ENCODE peak calls at places on chromosomes 4 and X, in five cellular contexts. One of them, this sample, is unnamed.

GRCh38 chrX:55057691-55058249 is 17.1 kb upstream of the PAGE2B start:
- DNase-seq in GM23338: peak
- DNase-seq in heart right ventricle: no peak
- DNase-seq in astrocyte: no peak
- DNase-seq in choroid plexus epithelial cell: peak
- DNase-seq in this sample: no peak

GRCh38 chr4:100483796-100484195 is 34.0 kb downstream of the EMCN start:
- DNase-seq in GM23338: no peak
- DNase-seq in astrocyte: no peak
- DNase-seq in heart right ventricle: no peak
- DNase-seq in choroid plexus epithelial cell: no peak
- DNase-seq in this sample: no peak

GRCh38 chrX:106927023-106927422 is 6.8 kb downstream of the CLDN2 start:
- DNase-seq in GM23338: no peak
- DNase-seq in choroid plexus epithelial cell: no peak
- DNase-seq in heart right ventricle: no peak
- DNase-seq in astrocyte: no peak
- DNase-seq in this sample: no peak

GRCh38 chr4:39043697-39044363 is 11.6 kb upstream of the TMEM156 start:
- DNase-seq in choroid plexus epithelial cell: peak
- DNase-seq in GM23338: peak
- DNase-seq in heart right ventricle: no peak
- DNase-seq in astrocyte: peak
- DNase-seq in this sample: no peak

GRCh38 chr4:66662620-66663019 is 882.7 kb downstream of the CENPC start:
- DNase-seq in choroid plexus epithelial cell: no peak
- DNase-seq in GM23338: peak
- DNase-seq in astrocyte: no peak
- DNase-seq in heart right ventricle: no peak
- DNase-seq in this sample: no peak

GRCh38 chr4:121736735-121737351 is 28.1 kb downstream of the SMIM43 start:
- DNase-seq in heart right ventricle: no peak
- DNase-seq in choroid plexus epithelial cell: peak
- DNase-seq in astrocyte: peak
- DNase-seq in GM23338: peak
- DNase-seq in this sample: no peak

GRCh38 chrX:153818571-153819397 is 11.6 kb downstream of the PDZD4 start:
- DNase-seq in GM23338: peak
- DNase-seq in astrocyte: no peak
- DNase-seq in heart right ventricle: peak
- DNase-seq in choroid plexus epithelial cell: no peak
- DNase-seq in this sample: no peak

GRCh38 chr4:153465922-153466636 is at the start of gene TMEM131L:
- DNase-seq in heart right ventricle: peak
- DNase-seq in astrocyte: no peak
- DNase-seq in choroid plexus epithelial cell: peak
- DNase-seq in GM23338: peak
- DNase-seq in this sample: no peak

GRCh38 chrX:129768586-129769466 is 10.9 kb upstream of the SASH3 start:
- DNase-seq in choroid plexus epithelial cell: no peak
- DNase-seq in heart right ventricle: no peak
- DNase-seq in GM23338: no peak
- DNase-seq in astrocyte: peak
- DNase-seq in this sample: no peak

GRCh38 chr4:167031534-167032156 is 202.6 kb downstream of the SPOCK3 start:
- DNase-seq in astrocyte: peak
- DNase-seq in GM23338: no peak
- DNase-seq in heart right ventricle: no peak
- DNase-seq in choroid plexus epithelial cell: peak
- DNase-seq in this sample: no peak

GRCh38 chrX:15854712-15855561 is at the start of gene AP1S2:
- DNase-seq in astrocyte: peak
- DNase-seq in GM23338: peak
- DNase-seq in choroid plexus epithelial cell: peak
- DNase-seq in heart right ventricle: peak
- DNase-seq in this sample: no peak

GRCh38 chrX:15854080-15854655 is 445 bp downstream of the AP1S2 start:
- DNase-seq in heart right ventricle: peak
- DNase-seq in GM23338: peak
- DNase-seq in choroid plexus epithelial cell: no peak
- DNase-seq in astrocyte: no peak
- DNase-seq in this sample: no peak

GRCh38 chrX:15855562-15856256 is 1.1 kb upstream of the AP1S2 start:
- DNase-seq in choroid plexus epithelial cell: no peak
- DNase-seq in astrocyte: no peak
- DNase-seq in heart right ventricle: no peak
- DNase-seq in GM23338: no peak
- DNase-seq in this sample: no peak

GRCh38 chrX:15856580-15856979 is 2.0 kb upstream of the AP1S2 start:
- DNase-seq in choroid plexus epithelial cell: no peak
- DNase-seq in heart right ventricle: no peak
- DNase-seq in astrocyte: no peak
- DNase-seq in GM23338: no peak
- DNase-seq in this sample: no peak

GRCh38 chrX:15853586-15854079 is 980 bp downstream of the AP1S2 start:
- DNase-seq in GM23338: no peak
- DNase-seq in astrocyte: no peak
- DNase-seq in heart right ventricle: no peak
- DNase-seq in choroid plexus epithelial cell: no peak
- DNase-seq in this sample: no peak
- H3K4me3 ChIP-seq in GM23338: peak
- H3K4me3 ChIP-seq in astrocyte: peak
- H3K4me3 ChIP-seq in heart right ventricle: peak
- H3K4me3 ChIP-seq in choroid plexus epithelial cell: peak
- H3K4me3 ChIP-seq in this sample: peak

DNA sequence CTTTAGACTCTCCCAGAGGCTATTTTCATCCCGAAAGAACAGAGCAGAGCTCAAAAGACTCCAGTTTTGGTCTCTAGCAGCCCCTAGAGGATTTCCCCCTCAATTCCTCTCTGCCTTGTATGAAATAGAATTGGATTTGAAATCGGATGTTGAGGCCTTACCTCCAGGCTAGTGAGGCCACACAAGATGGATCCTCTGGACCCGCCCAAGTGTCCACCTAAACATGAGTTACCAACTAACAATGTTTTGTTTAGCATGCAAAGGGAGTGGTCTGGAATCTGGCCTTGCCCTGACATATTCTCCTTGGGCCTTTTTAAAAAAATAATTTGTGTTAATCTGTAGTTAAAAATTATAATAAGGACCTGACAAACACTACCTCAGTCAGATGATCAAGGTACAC is 6.4 kb downstream of the TLR8 start:
- DNase-seq in GM23338: peak
- DNase-seq in astrocyte: no peak
- DNase-seq in choroid plexus epithelial cell: no peak
- DNase-seq in heart right ventricle: no peak
- DNase-seq in this sample: no peak
- TF ChIP-seq CTCF in GM23338: no peak
- TF ChIP-seq CTCF in astrocyte: no peak
- TF ChIP-seq CTCF in choroid plexus epithelial cell: no peak
- TF ChIP-seq CTCF in heart right ventricle: no peak
- TF ChIP-seq CTCF in this sample: no peak

DNA sequence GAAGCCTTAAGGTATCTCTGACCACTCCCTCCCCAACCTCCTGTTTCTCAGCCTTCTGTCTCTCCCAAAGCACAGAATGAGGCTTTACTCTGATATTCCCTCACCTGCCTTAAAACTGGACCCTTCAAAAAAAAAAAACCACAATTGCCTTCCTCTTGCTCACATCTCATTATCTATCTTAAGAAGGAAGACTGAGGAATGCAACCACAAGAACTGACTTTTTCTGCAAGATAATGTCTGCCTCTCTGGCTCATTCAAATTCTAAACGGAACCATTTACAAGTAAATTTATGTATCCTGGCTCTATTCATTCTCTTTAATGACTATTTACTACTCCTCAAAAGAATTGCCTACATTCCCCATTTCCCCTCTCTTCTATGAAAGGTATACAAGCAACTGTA is 545.5 kb upstream of the HTR2C start:
- DNase-seq in choroid plexus epithelial cell: no peak
- DNase-seq in heart right ventricle: no peak
- DNase-seq in astrocyte: no peak
- DNase-seq in GM23338: peak
- DNase-seq in this sample: no peak
- H3K4me3 ChIP-seq in choroid plexus epithelial cell: no peak
- H3K4me3 ChIP-seq in heart right ventricle: no peak
- H3K4me3 ChIP-seq in astrocyte: no peak
- H3K4me3 ChIP-seq in GM23338: no peak
- H3K4me3 ChIP-seq in this sample: no peak

DNA sequence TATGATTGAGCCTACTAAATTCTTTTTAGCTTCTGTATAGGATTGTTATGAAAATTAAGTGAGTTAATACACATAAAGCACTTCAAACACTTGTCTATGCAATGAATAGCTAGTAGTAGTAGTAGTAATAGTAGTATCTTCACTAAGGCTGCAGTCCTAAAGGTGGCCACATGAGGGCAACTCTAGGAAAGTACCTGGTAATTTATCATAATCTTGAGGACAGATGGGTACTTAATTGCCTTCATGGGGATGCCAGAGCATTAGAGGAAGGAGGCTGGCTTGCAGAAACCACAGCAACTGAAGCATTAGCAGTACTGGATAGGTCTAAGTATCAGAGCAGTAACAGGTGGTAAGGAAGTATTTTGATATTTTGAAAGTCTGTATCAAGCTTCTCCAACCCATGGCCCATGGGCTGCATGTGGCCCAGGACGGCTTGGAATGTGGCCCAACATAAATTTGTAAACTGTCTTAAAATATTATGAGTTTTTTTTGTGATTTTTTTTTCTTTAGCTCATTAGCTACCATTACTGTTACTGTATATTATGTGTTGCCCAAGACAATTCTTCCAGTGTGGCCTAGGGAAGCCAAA is 17.3 kb downstream of the NIPAL1 start:
- DNase-seq in astrocyte: no peak
- DNase-seq in heart right ventricle: no peak
- DNase-seq in GM23338: peak
- DNase-seq in choroid plexus epithelial cell: peak
- DNase-seq in this sample: no peak
- TF ChIP-seq CTCF in astrocyte: peak
- TF ChIP-seq CTCF in heart right ventricle: peak
- TF ChIP-seq CTCF in GM23338: peak
- TF ChIP-seq CTCF in choroid plexus epithelial cell: peak
- TF ChIP-seq CTCF in this sample: peak

DNA sequence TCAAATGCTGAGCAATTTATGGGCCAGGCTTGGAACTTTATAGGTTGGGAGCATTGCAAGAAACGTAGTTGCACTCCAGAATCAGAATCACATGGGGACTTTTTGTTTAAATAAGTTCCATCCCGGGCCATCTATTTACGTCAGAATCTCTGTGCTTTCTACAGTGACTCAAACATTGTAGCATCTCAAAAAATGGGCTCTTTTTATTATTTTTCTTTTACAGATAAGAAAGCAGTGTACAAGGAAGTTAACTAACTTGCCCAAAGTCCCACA is 10.2 kb downstream of the CC2D2A start:
- DNase-seq in heart right ventricle: no peak
- DNase-seq in choroid plexus epithelial cell: peak
- DNase-seq in GM23338: no peak
- DNase-seq in astrocyte: peak
- DNase-seq in this sample: no peak
- H3K4me3 ChIP-seq in heart right ventricle: peak
- H3K4me3 ChIP-seq in choroid plexus epithelial cell: peak
- H3K4me3 ChIP-seq in GM23338: peak
- H3K4me3 ChIP-seq in astrocyte: peak
- H3K4me3 ChIP-seq in this sample: peak

GRCh38 chr4:126687655-126688358 is 945.0 kb upstream of the INTU start:
- DNase-seq in GM23338: no peak
- DNase-seq in astrocyte: peak
- DNase-seq in choroid plexus epithelial cell: no peak
- DNase-seq in heart right ventricle: no peak
- DNase-seq in this sample: no peak

GRCh38 chr4:126697748-126698147 is 935.0 kb upstream of the INTU start:
- DNase-seq in astrocyte: peak
- DNase-seq in GM23338: no peak
- DNase-seq in choroid plexus epithelial cell: no peak
- DNase-seq in heart right ventricle: no peak
- DNase-seq in this sample: peak

GRCh38 chr4:126691797-126692196 is 941.0 kb upstream of the INTU start:
- DNase-seq in GM23338: no peak
- DNase-seq in heart right ventricle: no peak
- DNase-seq in astrocyte: no peak
- DNase-seq in choroid plexus epithelial cell: no peak
- DNase-seq in this sample: no peak
- TF ChIP-seq CTCF in GM23338: no peak
- TF ChIP-seq CTCF in heart right ventricle: no peak
- TF ChIP-seq CTCF in astrocyte: no peak
- TF ChIP-seq CTCF in choroid plexus epithelial cell: no peak
- TF ChIP-seq CTCF in this sample: no peak

DNA sequence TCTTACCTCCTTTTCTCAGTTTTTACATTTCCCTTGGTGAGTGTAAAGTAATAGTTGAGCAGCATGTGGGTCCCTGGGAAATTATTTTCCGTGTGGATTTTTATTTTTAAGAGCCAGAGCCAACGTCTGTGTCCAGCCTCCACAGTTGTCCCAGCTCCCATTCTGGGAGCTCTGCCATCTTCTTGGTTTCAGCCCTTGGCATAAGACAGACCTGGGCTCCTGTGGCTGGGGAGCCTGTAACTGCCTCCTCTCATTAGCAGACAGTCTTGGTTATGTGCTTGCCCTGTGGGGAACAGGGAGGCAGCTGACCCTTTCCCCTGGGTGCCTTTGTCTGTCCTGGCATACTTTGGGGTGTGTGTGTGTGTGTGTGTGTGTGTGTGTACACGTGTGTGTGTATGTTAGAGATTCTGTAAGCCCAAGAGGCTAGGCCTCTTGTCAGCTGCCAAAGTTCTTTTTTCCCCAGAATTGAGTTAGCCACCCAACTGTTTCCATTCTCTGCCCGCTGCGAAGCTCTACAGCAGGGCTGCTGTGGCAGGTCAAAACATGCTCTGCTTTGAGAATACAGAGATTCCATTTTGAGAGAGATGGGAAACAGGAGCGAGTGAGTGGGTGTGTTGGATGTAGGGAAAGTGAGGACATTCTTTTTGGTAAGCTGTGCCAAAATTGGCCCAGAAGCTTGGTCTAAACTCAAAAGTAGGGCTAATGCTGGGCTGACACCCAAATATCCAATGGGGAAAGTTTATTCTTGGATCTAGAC is 140.7 kb downstream of the TMEM164 start:
- DNase-seq in heart right ventricle: no peak
- DNase-seq in GM23338: no peak
- DNase-seq in choroid plexus epithelial cell: no peak
- DNase-seq in astrocyte: no peak
- DNase-seq in this sample: no peak
- H3K4me3 ChIP-seq in heart right ventricle: no peak
- H3K4me3 ChIP-seq in GM23338: no peak
- H3K4me3 ChIP-seq in choroid plexus epithelial cell: no peak
- H3K4me3 ChIP-seq in astrocyte: no peak
- H3K4me3 ChIP-seq in this sample: no peak

GRCh38 chrX:26918633-26919032 is 544.5 kb downstream of the PPP4R3C start:
- DNase-seq in choroid plexus epithelial cell: peak
- DNase-seq in heart right ventricle: no peak
- DNase-seq in GM23338: peak
- DNase-seq in astrocyte: no peak
- DNase-seq in this sample: no peak
- TF ChIP-seq CTCF in choroid plexus epithelial cell: peak
- TF ChIP-seq CTCF in heart right ventricle: no peak
- TF ChIP-seq CTCF in GM23338: peak
- TF ChIP-seq CTCF in astrocyte: peak
- TF ChIP-seq CTCF in this sample: peak

This sample was measured in epithelial cell of proximal tubule.